ENCODE peak calls at places on chromosomes 4 and X, in seven cellular contexts. B is lung microvascular endothelial cell; V is NAMALWA; F is stimulated activated CD8-positive, alpha-beta memory T cell treated with anti-CD3 and anti-CD28 coated beads, Interleukin-4, amount 100 ng/mL, for 1 hour; O is mesendoderm; L is LHCN-M2; Z is thyroid gland. D is an unnamed sample.

GRCh38 chrX:154002215-154002719 is 17.4 kb downstream of the IRAK1 start:
- DNase-seq in B (no peak), O (peak), L (peak), Z (peak), V (no peak), F (no peak), D (peak)

GRCh38 chrX:3371163-3371562 is 24.7 kb upstream of the MXRA5 start:
- DNase-seq in L (no peak), V (no peak), O (no peak), B (no peak), F (no peak), Z (no peak), D (no peak)

GRCh38 chr4:153344131-153345010 is at the start of gene MND1:
- DNase-seq in B (peak), Z (peak), O (peak), L (peak), F (peak), V (peak), D (peak)

GRCh38 chr4:15455290-15455689 is 14.4 kb upstream of the CC2D2A start:
- DNase-seq in B (no peak), O (no peak), V (no peak), Z (no peak), F (no peak), L (peak), D (no peak)

GRCh38 chrX:121851033-121851432 is 803.6 kb downstream of the GLUD2 start:
- DNase-seq in Z (no peak), O (no peak), B (no peak), V (no peak), L (peak), F (no peak), D (no peak)

GRCh38 chrX:150352114-150352513 is 11.0 kb upstream of the MAMLD1 start:
- DNase-seq in L (peak), F (no peak), O (no peak), V (no peak), Z (no peak), B (no peak), D (no peak)

GRCh38 chrX:40105791-40106676 is 8.3 kb upstream of the BCOR start:
- DNase-seq in F (no peak), B (peak), L (peak), V (peak), O (peak), Z (peak), D (peak)

GRCh38 chrX:123277347-123277746 is 93.3 kb downstream of the GRIA3 start:
- DNase-seq in L (no peak), B (no peak), F (no peak), Z (no peak), V (no peak), O (no peak), D (no peak)

GRCh38 chr4:102295153-102295862 is 50.0 kb downstream of the SLC39A8 start:
- DNase-seq in V (no peak), O (no peak), F (no peak), Z (no peak), B (no peak), L (no peak), D (no peak)

GRCh38 chr4:134126955-134127354 is 74.6 kb downstream of the PABPC4L start:
- DNase-seq in V (no peak), O (no peak), B (no peak), Z (no peak), L (no peak), F (no peak), D (no peak)

GRCh38 chrX:129403974-129404669 is 119.2 kb downstream of the SMARCA1 start:
- DNase-seq in O (peak), F (no peak), L (no peak), Z (no peak), B (no peak), V (no peak), D (no peak)

GRCh38 chr4:72582853-72583252 is 13.8 kb upstream of the ADAMTS3 start:
- DNase-seq in Z (peak), L (no peak), F (no peak), O (no peak), B (peak), V (no peak), D (no peak)

GRCh38 chrX:433771-434170 is 47.1 kb upstream of the PPP2R3B start:
- DNase-seq in O (no peak), V (no peak), B (no peak), Z (no peak), F (no peak), L (no peak), D (no peak)

GRCh38 chr4:182831376-182831775 is 85.8 kb downstream of the DCTD start:
- DNase-seq in V (no peak), F (no peak), Z (no peak), L (no peak), O (no peak), B (no peak), D (no peak)

GRCh38 chrX:115147220-115147619 is 42.0 kb upstream of the RBMXL3 start:
- DNase-seq in Z (no peak), L (peak), F (no peak), O (peak), B (peak), V (peak), D (no peak)

GRCh38 chr4:7300711-7301095 is 108.4 kb downstream of the SORCS2 start:
- DNase-seq in O (no peak), Z (no peak), V (no peak), F (no peak), L (no peak), B (no peak), D (no peak)

GRCh38 chr4:130335417-130336194 is 1239.7 kb downstream of the C4orf33 start:
- DNase-seq in V (no peak), F (no peak), B (no peak), Z (peak), O (no peak), L (no peak), D (no peak)

GRCh38 chr4:108113229-108113628 is 55.5 kb downstream of the LEF1 start:
- DNase-seq in F (no peak), O (no peak), Z (peak), V (peak), L (peak), B (no peak), D (no peak)

GRCh38 chr4:20181926-20182325 is 69.8 kb upstream of the SLIT2 start:
- DNase-seq in F (no peak), L (no peak), Z (no peak), B (no peak), O (no peak), V (no peak), D (no peak)

GRCh38 chrX:33725556-33726232 is 406.4 kb downstream of the FAM47A start:
- DNase-seq in V (no peak), F (no peak), O (peak), Z (peak), L (peak), B (no peak), D (no peak)

GRCh38 chr4:80197132-80197573 is at the start of gene PRDM8:
- DNase-seq in V (no peak), Z (no peak), B (peak), L (no peak), F (no peak), O (peak), D (peak)

GRCh38 chrX:43380704-43381103 is 275.4 kb upstream of the MAOA start:
- DNase-seq in Z (no peak), F (no peak), V (no peak), O (no peak), L (no peak), B (no peak), D (no peak)

GRCh38 chr4:27000122-27000521 is 139.5 kb downstream of the STIM2 start:
- DNase-seq in B (peak), O (no peak), Z (no peak), V (no peak), F (no peak), L (peak), D (no peak)

GRCh38 chr4:99968330-99968729 is 18.3 kb upstream of the H2AZ1 start:
- DNase-seq in L (peak), V (no peak), F (no peak), B (no peak), Z (no peak), O (peak), D (no peak)

GRCh38 chr4:161279095-161279494 is 884.7 kb downstream of the FSTL5 start:
- DNase-seq in B (no peak), L (no peak), F (no peak), V (no peak), Z (no peak), O (no peak), D (no peak)

GRCh38 chr4:163550869-163551267 is 56.4 kb downstream of the TMA16 start:
- DNase-seq in F (no peak), Z (peak), O (no peak), L (no peak), B (no peak), V (no peak), D (no peak)

GRCh38 chr4:95505149-95505548 is 43.6 kb downstream of the UNC5C start:
- DNase-seq in Z (no peak), B (peak), L (peak), V (no peak), O (peak), F (no peak), D (no peak)

GRCh38 chr4:132818091-132818490 is 331.0 kb upstream of the PCDH10 start:
- DNase-seq in B (no peak), F (no peak), O (peak), L (no peak), V (no peak), Z (no peak), D (no peak)

GRCh38 chr4:81786063-81786763 is 314.5 kb upstream of the RASGEF1B start:
- DNase-seq in O (no peak), B (no peak), L (no peak), F (no peak), V (no peak), Z (peak), D (no peak)

D was measured in NCI-H2107.